ENCODE peak calls at places on chromosomes 12 and 14, in seven cellular contexts. T, C, D, B, A, G and H are unnamed samples.

GRCh38 chr14:68682166-68683103 is 110.4 kb downstream of the ZFP36L1 start:
- DNase-seq in T (no peak), C (peak; percentile 95), D (no peak), B (no peak), A (no peak), G (peak; percentile 77), H (no peak)

GRCh38 chr12:14570231-14570630 is 2.5 kb upstream of the PLBD1 start:
- DNase-seq in T (no peak), C (no peak), D (no peak), B (no peak), A (no peak), G (no peak), H (no peak)

GRCh38 chr14:92794961-92795360 is 856 bp downstream of the GOLGA5 start:
- DNase-seq in T (no peak), C (no peak), D (no peak), B (no peak), A (no peak), G (no peak), H (no peak)

GRCh38 chr12:57214398-57214781 is 2.2 kb upstream of the NXPH4 start:
- DNase-seq in T (peak; percentile 76), C (no peak), D (peak; percentile 69), B (no peak), A (peak; percentile 48), G (peak; percentile 67), H (peak; percentile 57)

GRCh38 chr12:30795410-30795659 is 40.6 kb upstream of the CAPRIN2 start:
- DNase-seq in T (no peak), C (no peak), D (no peak), B (no peak), A (no peak), G (no peak), H (no peak)

GRCh38 chr14:95984206-95984605 is 55.0 kb upstream of the C14orf132 start:
- DNase-seq in T (no peak), C (no peak), D (no peak), B (no peak), A (no peak), G (no peak), H (no peak)

GRCh38 chr12:127411141-127411915 is 855.6 kb upstream of the TMEM132C start:
- DNase-seq in T (no peak), C (no peak), D (no peak), B (no peak), A (no peak), G (no peak), H (no peak)

GRCh38 chr12:69022674-69023073 is 89.7 kb upstream of the CPM start:
- DNase-seq in T (no peak), C (no peak), D (no peak), B (no peak), A (no peak), G (no peak), H (no peak)

GRCh38 chr12:2378835-2379330 is 326.1 kb downstream of the CACNA1C start:
- DNase-seq in T (no peak), C (no peak), D (no peak), B (no peak), A (peak; percentile 64), G (no peak), H (no peak)

GRCh38 chr14:28577711-28578131 is 188.9 kb upstream of the FOXG1 start:
- DNase-seq in T (no peak), C (peak; percentile 94), D (no peak), B (no peak), A (no peak), G (no peak), H (no peak)

GRCh38 chr12:12685305-12685704 is 10.7 kb downstream of the GPR19 start:
- DNase-seq in T (no peak), C (no peak), D (no peak), B (no peak), A (no peak), G (no peak), H (no peak)

GRCh38 chr12:91274886-91275285 is 92.3 kb upstream of the DCN start:
- DNase-seq in T (peak; percentile 14), C (peak; percentile 47), D (no peak), B (no peak), A (no peak), G (no peak), H (no peak)

GRCh38 chr12:116448165-116448756 is 110.9 kb upstream of the MAP1LC3B2 start:
- DNase-seq in T (no peak), C (no peak), D (no peak), B (no peak), A (no peak), G (no peak), H (no peak)

GRCh38 chr12:105218434-105218833 is 17.5 kb downstream of the APPL2 start:
- DNase-seq in T (peak; percentile 40), C (no peak), D (no peak), B (no peak), A (no peak), G (no peak), H (no peak)

GRCh38 chr12:57756406-57757341 is 1.8 kb downstream of the MARCHF9 start:
- DNase-seq in T (peak; percentile 73), C (no peak), D (peak; percentile 59), B (peak; percentile 80), A (peak; percentile 63), G (no peak), H (peak; percentile 92)

GRCh38 chr14:78790262-78790661 is 620.1 kb downstream of the NRXN3 start:
- DNase-seq in T (peak; percentile 14), C (no peak), D (no peak), B (no peak), A (no peak), G (no peak), H (no peak)

GRCh38 chr14:40216976-40217375 is 784.7 kb upstream of the FBXO33 start:
- DNase-seq in T (no peak), C (no peak), D (no peak), B (peak; percentile 65), A (no peak), G (no peak), H (no peak)

GRCh38 chr12:62654558-62655241 is 188.1 kb downstream of the MON2 start:
- DNase-seq in T (no peak), C (no peak), D (no peak), B (no peak), A (no peak), G (no peak), H (no peak)

GRCh38 chr12:51591020-51591901 is at the start of gene SCN8A:
- DNase-seq in T (peak; percentile 86), C (peak; percentile 39), D (peak; percentile 36), B (peak; percentile 67), A (peak; percentile 37), G (no peak), H (peak; percentile 76)

DNA sequence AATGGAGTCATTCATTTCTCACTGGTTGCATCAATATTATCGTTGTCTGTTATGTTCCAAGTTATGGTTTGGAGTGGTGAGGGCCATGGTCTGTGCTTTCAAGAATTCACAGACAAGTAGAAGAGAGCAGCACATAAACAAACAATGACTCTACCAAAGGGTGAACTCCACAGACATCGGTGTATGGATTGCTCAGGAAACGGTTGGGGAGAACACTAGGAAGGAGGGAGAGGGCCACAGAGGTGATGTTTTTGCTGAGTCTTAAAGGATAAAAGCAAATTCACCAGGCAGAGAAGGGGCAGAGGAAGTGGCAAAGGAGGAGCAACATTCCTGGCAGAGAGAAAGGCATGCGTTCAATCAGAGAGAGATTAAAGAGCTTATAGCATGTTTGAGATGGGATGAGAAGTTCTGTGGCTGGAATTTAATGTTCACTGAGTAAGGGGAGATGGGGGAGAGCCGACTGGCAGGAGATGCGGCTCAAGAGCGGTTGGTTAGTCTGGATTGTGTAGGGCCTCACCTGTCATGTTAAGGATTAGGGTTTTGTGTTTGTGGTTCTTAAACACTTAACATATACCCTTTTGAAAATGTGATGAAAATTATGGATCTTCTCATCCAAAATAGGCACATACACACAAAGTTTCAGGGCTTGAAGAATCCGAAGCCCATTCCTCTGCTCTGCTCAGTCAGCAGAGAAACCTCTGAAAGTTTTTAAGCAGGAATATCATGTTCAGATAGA is 42.3 kb upstream of the FRMD6 start:
- DNase-seq in T (no peak), C (peak; percentile 31), D (no peak), B (no peak), A (no peak), G (no peak), H (no peak)
- H3K27ac ChIP-seq in T (no peak overlapping the region), C (no peak overlapping the region), D (no peak overlapping the region), B (no peak overlapping the region), A (peak overlapping the region; percentile 66), G (no peak overlapping the region), H (no peak overlapping the region)

GRCh38 chr14:76580967-76581366 is 180.3 kb upstream of the VASH1 start:
- DNase-seq in T (no peak), C (no peak), D (no peak), B (no peak), A (no peak), G (no peak), H (no peak)

GRCh38 chr14:76580399-76580798 is 180.9 kb upstream of the VASH1 start:
- DNase-seq in T (no peak), C (no peak), D (no peak), B (no peak), A (no peak), G (no peak), H (no peak)

GRCh38 chr14:76582447-76582846 is 178.8 kb upstream of the VASH1 start:
- DNase-seq in T (no peak), C (no peak), D (no peak), B (no peak), A (no peak), G (no peak), H (no peak)

GRCh38 chr14:76581592-76581991 is 179.7 kb upstream of the VASH1 start:
- DNase-seq in T (no peak), C (no peak), D (no peak), B (no peak), A (no peak), G (no peak), H (no peak)

DNA sequence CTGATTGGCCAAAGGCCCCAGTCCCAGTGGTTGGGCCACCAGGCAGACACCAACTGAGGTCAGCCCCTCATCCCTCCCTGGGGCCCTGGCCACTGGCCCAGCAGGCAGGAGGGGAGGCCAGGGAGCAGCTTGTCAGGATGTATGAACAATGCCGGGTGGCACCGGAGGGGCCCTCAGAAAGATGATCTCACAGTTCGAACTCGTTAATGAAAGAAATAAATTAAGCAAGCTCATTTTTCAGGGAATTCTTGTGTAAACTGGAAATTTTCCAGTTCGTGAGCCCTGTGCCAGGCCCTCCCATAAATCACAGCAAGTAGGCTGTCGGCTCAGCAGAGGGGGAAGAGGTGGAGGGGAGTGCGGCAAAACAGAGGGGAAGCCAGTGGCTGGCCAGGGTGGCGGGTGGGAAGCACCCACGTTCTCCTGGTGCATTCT is 177.0 kb upstream of the VASH1 start:
- DNase-seq in T (no peak), C (no peak), D (no peak), B (no peak), A (no peak), G (no peak), H (no peak)
- H3K27ac ChIP-seq in T (no peak overlapping the region), C (no peak overlapping the region), D (no peak overlapping the region), B (no peak overlapping the region), A (no peak overlapping the region), G (no peak overlapping the region), H (no peak overlapping the region)

GRCh38 chr12:48680861-48681260 is 1.2 kb downstream of the KANSL2 start:
- DNase-seq in T (no peak), C (no peak), D (no peak), B (no peak), A (no peak), G (no peak), H (no peak)
- H3K27ac ChIP-seq in T (no peak overlapping the region), C (no peak overlapping the region), D (no peak overlapping the region), B (no peak overlapping the region), A (no peak overlapping the region), G (no peak overlapping the region), H (no peak overlapping the region)

DNA sequence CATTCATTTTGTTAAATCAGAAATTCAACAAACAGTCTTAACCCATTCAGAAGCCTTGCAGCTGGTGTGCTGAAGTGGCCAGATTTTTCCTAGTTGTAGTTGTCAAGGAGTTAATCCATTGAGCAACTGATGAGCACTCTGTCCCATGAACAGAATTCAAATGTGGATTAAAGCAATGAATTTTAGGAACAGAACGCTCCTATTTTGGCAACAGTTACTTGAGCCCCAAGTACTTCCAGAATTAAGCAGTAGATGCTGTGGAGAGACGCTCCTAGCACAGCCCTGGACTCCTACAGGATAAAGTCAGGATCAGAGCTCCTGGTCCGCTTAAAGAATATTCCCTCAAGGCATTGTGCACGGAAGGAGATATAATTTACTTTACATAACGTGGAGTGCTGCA is 53.4 kb downstream of the FLRT2 start:
- DNase-seq in T (no peak), C (no peak), D (no peak), B (no peak), A (no peak), G (no peak), H (no peak)
- H3K27ac ChIP-seq in T (no peak overlapping the region), C (no peak overlapping the region), D (no peak overlapping the region), B (no peak overlapping the region), A (no peak overlapping the region), G (no peak overlapping the region), H (no peak overlapping the region)